ENCODE peak calls at places on chromosomes 16 and 17, in five cellular contexts. O is anterior cingulate cortex, I is NCI-H460, U is GM23248, A is tibial artery. P is an unnamed sample.

GRCh38 chr16:31179747-31180458 is at the start of gene FUS:
- DNase-seq in O (peak), I (peak), U (peak), A (peak), P (peak)

GRCh38 chr17:80063815-80064585 is 27.6 kb downstream of the CCDC40 start:
- DNase-seq in O (no peak), I (peak), U (peak), A (peak), P (no peak)

GRCh38 chr17:66661411-66661843 is 173.5 kb upstream of the CACNG5 start:
- DNase-seq in O (no peak), I (peak), U (peak), A (no peak), P (no peak)

GRCh38 chr17:36697907-36698526 is 96.6 kb downstream of the MRM1 start:
- DNase-seq in O (no peak), I (no peak), U (no peak), A (no peak), P (no peak)

GRCh38 chr16:88835383-88835782 is 21.4 kb downstream of the GALNS start:
- DNase-seq in O (no peak), I (no peak), U (peak), A (peak), P (no peak)

GRCh38 chr17:49000943-49001342 is 3.8 kb downstream of the IGF2BP1 start:
- DNase-seq in O (no peak), I (no peak), U (peak), A (no peak), P (no peak)

GRCh38 chr17:33509331-33509730 is 216.2 kb upstream of the ASIC2 start:
- DNase-seq in O (no peak), I (no peak), U (no peak), A (no peak), P (no peak)

GRCh38 chr16:11087691-11088431 is 143.5 kb downstream of the CLEC16A start:
- DNase-seq in O (no peak), I (no peak), U (no peak), A (no peak), P (no peak)

GRCh38 chr16:10408824-10409381 is 23.0 kb downstream of the ATF7IP2 start:
- DNase-seq in O (no peak), I (no peak), U (no peak), A (no peak), P (no peak)

GRCh38 chr17:52255347-52255746 is 96.8 kb upstream of the CA10 start:
- DNase-seq in O (no peak), I (no peak), U (no peak), A (no peak), P (no peak)

GRCh38 chr16:2149630-2150417 is 1.4 kb downstream of the RAB26 start:
- DNase-seq in O (no peak), I (no peak), U (no peak), A (no peak), P (no peak)

GRCh38 chr16:30723725-30724355 is 24.4 kb upstream of the PHKG2 start:
- DNase-seq in O (no peak), I (no peak), U (no peak), A (peak), P (no peak)

P was measured in left ventricle myocardium inferior.